ENCODE peak calls at places on chromosomes 16 and 17, in seven cellular contexts. B is cardiac fibroblast, N is left ventricle myocardium inferior, G is lower lobe of right lung, H is psoas muscle, E is AG04450, M is adrenal gland. C is an unnamed sample.

GRCh38 chr16:12474794-12475410 is 328.8 kb downstream of the CPPED1 start:
- DNase-seq in B (no peak), H (no peak), M (no peak), N (no peak), G (no peak), E (no peak), C (no peak)

GRCh38 chr17:32569171-32570080 is 82.6 kb downstream of the CDK5R1 start:
- DNase-seq in B (peak; percentile 55), M (no peak), G (no peak), H (no peak), E (no peak), N (no peak), C (no peak)

GRCh38 chr17:49545007-49545660 is 30.5 kb upstream of the NXPH3 start:
- DNase-seq in H (no peak), B (no peak), N (no peak), G (no peak), M (no peak), E (no peak), C (no peak)

GRCh38 chr17:15213381-15214087 is 51.6 kb downstream of the PMP22 start:
- DNase-seq in M (no peak), G (no peak), N (no peak), H (no peak), E (no peak), B (peak; percentile 55), C (no peak)

GRCh38 chr17:42895185-42895555 is 5.4 kb upstream of the G6PC1 start:
- DNase-seq in G (peak; percentile 54), E (peak; percentile 68), M (peak; percentile 69), H (peak; percentile 78), N (peak; percentile 32), B (peak; percentile 90), C (peak; percentile 49)

GRCh38 chr17:50564916-50565315 is 4.4 kb downstream of the CACNA1G start:
- DNase-seq in M (no peak), E (no peak), B (peak; percentile 75), G (no peak), H (peak; percentile 84), N (peak; percentile 67), C (peak; percentile 45)

GRCh38 chr17:47905221-47905733 is 9.2 kb downstream of the SP2 start:
- DNase-seq in B (peak; percentile 71), G (peak; percentile 59), E (peak; percentile 46), M (peak; percentile 84), N (peak; percentile 81), H (peak; percentile 72), C (peak; percentile 20)

GRCh38 chr17:78034429-78035091 is 76.1 kb downstream of the TNRC6C start:
- DNase-seq in M (no peak), N (no peak), B (peak; percentile 70), H (no peak), G (no peak), E (no peak), C (no peak)

GRCh38 chr16:27225536-27226360 is 22.4 kb downstream of the KDM8 start:
- DNase-seq in N (no peak), E (no peak), G (peak; percentile 43), M (no peak), B (no peak), H (no peak), C (no peak)

GRCh38 chr16:19085679-19086200 is 18.3 kb downstream of the COQ7 start:
- DNase-seq in B (peak; percentile 18), E (no peak), H (no peak), M (peak; percentile 58), N (no peak), G (no peak), C (no peak)

GRCh38 chr17:56887552-56888467 is 26.0 kb downstream of the TRIM25 start:
- DNase-seq in E (no peak), G (no peak), B (peak; percentile 10), H (no peak), N (no peak), M (no peak), C (no peak)

GRCh38 chr16:69744363-69745231 is 10.1 kb downstream of the NOB1 start:
- DNase-seq in M (no peak), B (no peak), H (no peak), E (no peak), N (no peak), G (no peak), C (no peak)

GRCh38 chr17:62701706-62702085 is 74.2 kb downstream of the MRC2 start:
- DNase-seq in B (no peak), E (no peak), H (no peak), N (no peak), G (no peak), M (no peak), C (no peak)

GRCh38 chr16:57577214-57577613 is 34.8 kb downstream of the ADGRG5 start:
- DNase-seq in G (no peak), H (no peak), E (no peak), B (no peak), M (no peak), N (no peak), C (no peak)

GRCh38 chr17:10063730-10064221 is 134.6 kb downstream of the GAS7 start:
- DNase-seq in H (no peak), M (peak; percentile 76), E (no peak), G (peak; percentile 70), B (no peak), N (no peak), C (no peak)

GRCh38 chr17:3502466-3502865 is 26.7 kb downstream of the ASPA start:
- DNase-seq in E (no peak), B (no peak), H (no peak), G (no peak), M (no peak), N (no peak), C (no peak)

GRCh38 chr16:67447508-67448076 is 16.7 kb downstream of the HSD11B2 start:
- DNase-seq in E (peak; percentile 37), G (no peak), H (peak; percentile 45), M (peak; percentile 73), N (peak; percentile 60), B (peak; percentile 33), C (no peak)
- TF ChIP-seq CTCF in E (peak; percentile 55), G (peak; percentile 48), H (peak; percentile 32), M (peak; percentile 45), N (peak; percentile 52), B (peak; percentile 64), C (peak; percentile 74)

DNA sequence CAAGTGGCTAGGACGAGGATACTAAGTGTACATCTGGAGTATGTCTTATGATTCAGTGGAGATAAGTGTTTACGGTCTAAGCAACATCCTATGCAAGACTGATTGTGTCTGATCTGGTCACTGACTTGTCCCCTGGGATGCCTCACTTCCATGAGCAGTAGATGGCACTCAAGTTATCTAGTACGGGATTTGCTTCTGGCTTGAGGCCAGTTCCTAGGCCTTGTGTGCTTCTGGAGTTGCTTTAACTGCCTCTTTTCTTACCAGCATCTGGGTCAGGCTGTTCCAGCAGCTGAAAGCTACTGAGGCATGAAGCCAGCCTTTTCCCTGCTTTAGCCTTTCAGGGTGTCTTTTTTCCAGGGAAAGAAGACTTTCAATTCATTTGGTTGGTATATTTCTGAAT is 23.0 kb downstream of the SUPT6H start:
- DNase-seq in M (peak; percentile 95), G (no peak), N (no peak), E (no peak), B (peak; percentile 27), H (no peak), C (peak; percentile 33)
- TF ChIP-seq CTCF in M (peak; percentile 51), G (no peak), N (no peak), E (peak; percentile 9), B (no peak), H (peak; percentile 30), C (no peak)

GRCh38 chr17:70775667-70776066 is 606.3 kb downstream of the KCNJ2 start:
- DNase-seq in N (no peak), G (no peak), E (no peak), H (no peak), M (no peak), B (no peak), C (no peak)

GRCh38 chr17:70774339-70775110 is 605.2 kb downstream of the KCNJ2 start:
- DNase-seq in H (no peak), B (no peak), E (no peak), M (no peak), G (no peak), N (no peak), C (no peak)

GRCh38 chr17:70773210-70773609 is 603.9 kb downstream of the KCNJ2 start:
- DNase-seq in M (no peak), B (no peak), H (no peak), N (no peak), G (no peak), E (no peak), C (no peak)

GRCh38 chr17:70776446-70776845 is 607.1 kb downstream of the KCNJ2 start:
- DNase-seq in G (no peak), H (no peak), M (no peak), B (no peak), E (no peak), N (no peak), C (no peak)

DNA sequence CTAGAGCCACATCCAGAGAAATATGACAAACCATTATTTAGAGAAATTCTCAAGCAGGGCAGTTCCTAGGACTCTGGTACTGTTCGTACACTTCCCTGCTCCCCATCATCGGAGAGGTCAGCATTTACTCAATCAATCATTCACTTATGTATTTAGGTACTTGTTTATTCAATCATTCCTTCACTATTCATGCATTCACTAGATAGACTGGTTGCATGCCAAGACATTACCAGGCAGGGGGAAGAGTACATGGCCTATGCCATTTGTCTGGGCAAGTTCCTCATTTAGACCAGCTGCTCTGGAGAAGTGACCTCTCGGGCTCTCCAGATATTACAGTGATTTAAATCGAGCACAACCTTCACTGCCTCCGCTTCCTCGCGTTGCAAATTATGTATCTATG is 603.4 kb downstream of the KCNJ2 start:
- DNase-seq in H (no peak), N (no peak), M (no peak), B (no peak), G (no peak), E (no peak), C (no peak)
- TF ChIP-seq CTCF in H (no peak), N (no peak), M (no peak), B (no peak), G (no peak), E (no peak), C (no peak)

GRCh38 chr17:29866746-29867404 is 63.2 kb downstream of the SSH2 start:
- DNase-seq in H (no peak), G (no peak), E (no peak), N (no peak), B (no peak), M (no peak), C (no peak)

GRCh38 chr17:29862951-29863350 is 67.1 kb downstream of the SSH2 start:
- DNase-seq in N (no peak), H (no peak), M (no peak), G (no peak), E (no peak), B (no peak), C (no peak)

GRCh38 chr17:29862127-29862526 is 67.9 kb downstream of the SSH2 start:
- DNase-seq in M (no peak), H (no peak), N (no peak), G (no peak), B (no peak), E (no peak), C (no peak)

GRCh38 chr17:29870836-29871430 is 59.1 kb downstream of the SSH2 start:
- DNase-seq in N (no peak), H (no peak), G (no peak), E (no peak), B (no peak), M (no peak), C (no peak)

DNA sequence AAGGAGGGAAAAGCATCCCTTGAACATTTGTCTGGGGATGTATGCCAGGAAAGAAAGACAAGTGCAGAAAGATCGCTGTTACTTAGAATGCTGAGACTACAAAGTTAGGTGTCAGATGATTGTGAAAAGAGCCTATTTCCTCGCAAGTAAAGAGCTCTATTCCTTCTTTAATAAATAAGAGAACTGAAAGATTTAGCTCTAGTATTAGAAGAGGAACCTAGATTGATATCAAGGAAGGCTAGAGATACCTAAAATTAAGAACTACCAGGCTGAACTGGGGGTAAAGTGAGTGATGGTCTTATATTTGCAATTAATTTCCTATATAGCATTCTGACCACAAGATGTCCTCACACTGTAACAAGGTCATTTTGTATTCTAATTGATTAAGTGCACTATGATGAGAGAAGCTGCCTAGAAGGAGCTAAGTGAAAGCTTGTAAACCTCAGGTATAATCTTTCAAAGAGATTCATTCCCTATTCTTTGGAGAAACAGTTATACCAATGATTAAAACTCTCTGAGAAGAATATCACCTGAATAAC is 62.3 kb downstream of the SSH2 start:
- DNase-seq in B (no peak), M (no peak), H (no peak), N (no peak), E (no peak), G (no peak), C (no peak)
- TF ChIP-seq CTCF in B (no peak), M (peak; percentile 26), H (peak; percentile 18), N (peak; percentile 29), E (peak; percentile 22), G (peak; percentile 19), C (no peak)